ENCODE peak calls at places on chromosomes 6 and 20, in five cellular contexts. C, M, Y, B and O are unnamed samples.

GRCh38 chr20:3646651-3647050 is 16.5 kb downstream of the GFRA4 start:
- DNase-seq in B (no peak), Y (no peak), M (no peak), C (no peak), O (no peak)

GRCh38 chr6:43853066-43853650 is 83.1 kb downstream of the VEGFA start:
- DNase-seq in C (no peak), M (no peak), Y (no peak), B (no peak), O (no peak)

GRCh38 chr20:24917797-24918578 is 31.1 kb upstream of the CST7 start:
- DNase-seq in Y (peak; percentile 13), B (peak; percentile 42), C (no peak), M (peak; percentile 60), O (peak; percentile 45)

GRCh38 chr6:169208011-169208410 is 45.6 kb downstream of the THBS2 start:
- DNase-seq in Y (no peak), C (no peak), B (peak; percentile 42), M (no peak), O (no peak)

GRCh38 chr6:89464295-89464694 is 31.3 kb downstream of the ANKRD6 start:
- DNase-seq in C (no peak), B (no peak), M (no peak), Y (no peak), O (no peak)

GRCh38 chr6:169763308-169763707 is 11.9 kb downstream of the ERMARD start:
- DNase-seq in C (no peak), M (no peak), B (no peak), Y (no peak), O (no peak)

GRCh38 chr20:59087829-59088433 is 45.3 kb upstream of the PRELID3B start:
- DNase-seq in Y (peak; percentile 68), M (peak; percentile 92), B (peak; percentile 50), C (peak; percentile 62), O (peak; percentile 85)

GRCh38 chr20:46400828-46401477 is 5.5 kb downstream of the ELMO2 start:
- DNase-seq in Y (peak; percentile 15), C (no peak), M (no peak), B (no peak), O (peak; percentile 35)

GRCh38 chr6:35476004-35476403 is 7.8 kb downstream of the RPL10A start:
- DNase-seq in M (no peak), Y (no peak), B (no peak), C (no peak), O (no peak)

GRCh38 chr6:37459981-37460800 is 27.2 kb downstream of the CMTR1 start:
- DNase-seq in Y (no peak), C (no peak), M (no peak), B (peak; percentile 25), O (no peak)

GRCh38 chr6:167855825-167856425 is 29.2 kb downstream of the AFDN start:
- DNase-seq in B (peak; percentile 96), M (no peak), C (no peak), Y (no peak), O (no peak)

GRCh38 chr6:72675396-72675795 is 53.5 kb downstream of the KCNQ5 start:
- DNase-seq in B (no peak), C (no peak), Y (no peak), M (no peak), O (no peak)

GRCh38 chr6:87139236-87139635 is 16.1 kb upstream of the ZNF292 start:
- DNase-seq in M (no peak), C (no peak), Y (no peak), B (peak; percentile 50), O (peak; percentile 60)

GRCh38 chr6:101728388-101728787 is 334.9 kb downstream of the GRIK2 start:
- DNase-seq in C (no peak), M (no peak), Y (no peak), B (no peak), O (no peak)

GRCh38 chr6:26086214-26086613 is 1.0 kb upstream of the HFE start:
- DNase-seq in C (no peak), B (no peak), Y (no peak), M (no peak), O (no peak)

GRCh38 chr6:136403166-136403980 is 113.7 kb upstream of the BCLAF1 start:
- DNase-seq in M (no peak), C (no peak), Y (no peak), B (peak; percentile 96), O (no peak)

GRCh38 chr6:39137235-39137634 is 22.2 kb upstream of the SAYSD1 start:
- DNase-seq in B (peak; percentile 9), C (no peak), M (peak; percentile 13), Y (no peak), O (peak; percentile 25)

GRCh38 chr6:30154709-30155521 is 6.1 kb downstream of the TRIM10 start:
- DNase-seq in C (no peak), B (peak; percentile 81), Y (no peak), M (no peak), O (no peak)

GRCh38 chr6:11263185-11263817 is 30.8 kb upstream of the NEDD9 start:
- DNase-seq in C (no peak), M (no peak), B (peak; percentile 80), Y (no peak), O (no peak)

GRCh38 chr6:620950-621349 is 36.0 kb downstream of the HUS1B start:
- DNase-seq in M (no peak), Y (no peak), C (no peak), B (no peak), O (no peak)

GRCh38 chr20:44592366-44592765 is 10.0 kb downstream of the PKIG start:
- DNase-seq in C (no peak), B (no peak), Y (no peak), M (no peak), O (no peak)

GRCh38 chr6:75281643-75282042 is 2.9 kb downstream of the TMEM30A start:
- DNase-seq in Y (no peak), C (no peak), M (no peak), B (no peak), O (no peak)

GRCh38 chr6:148893073-148893472 is 146.2 kb downstream of the UST start:
- DNase-seq in Y (no peak), C (no peak), M (no peak), B (no peak), O (no peak)

GRCh38 chr6:87907521-87907920 is 140.1 kb upstream of the SPACA1 start:
- DNase-seq in M (no peak), B (peak; percentile 92), C (no peak), Y (no peak), O (peak; percentile 29)

GRCh38 chr6:28768187-28768913 is 155.4 kb downstream of the TRIM27 start:
- DNase-seq in C (no peak), B (no peak), M (no peak), Y (no peak), O (no peak)

GRCh38 chr6:110296151-110297028 is 61.8 kb downstream of the METTL24 start:
- DNase-seq in B (peak; percentile 21), Y (no peak), M (no peak), C (no peak), O (no peak)